ENCODE peak calls at places on chromosomes 13 and 19, in five cellular contexts. T, W, K, A and F are unnamed samples.

GRCh38 chr19:17294051-17294891 is 9.0 kb downstream of the ABHD8 start:
- DNase-seq in T (no peak), W (no peak), K (no peak), A (no peak), F (peak)

GRCh38 chr13:59343993-59344780 is 819.5 kb downstream of the DIAPH3 start:
- DNase-seq in T (no peak), W (no peak), K (no peak), A (no peak), F (no peak)

GRCh38 chr19:3196933-3197205 is 11.1 kb downstream of the NCLN start:
- DNase-seq in T (no peak), W (no peak), K (no peak), A (no peak), F (no peak)

GRCh38 chr19:34254552-34255432 is at the start of gene GARRE1:
- DNase-seq in T (peak), W (no peak), K (no peak), A (peak), F (peak)

GRCh38 chr13:34913040-34913439 is 29.0 kb upstream of the NBEA start:
- DNase-seq in T (no peak), W (peak), K (no peak), A (no peak), F (no peak)

GRCh38 chr19:16327911-16328823 is 3.5 kb downstream of the KLF2 start:
- DNase-seq in T (peak), W (no peak), K (peak), A (peak), F (no peak)

GRCh38 chr19:18416778-18417249 is 2.4 kb upstream of the SSBP4 start:
- DNase-seq in T (peak), W (peak), K (peak), A (peak), F (peak)

GRCh38 chr19:16118489-16119033 is 6.9 kb downstream of the RAB8A start:
- DNase-seq in T (no peak), W (no peak), K (no peak), A (no peak), F (no peak)

GRCh38 chr13:95724252-95724651 is 47.3 kb downstream of the DNAJC3 start:
- DNase-seq in T (no peak), W (no peak), K (no peak), A (no peak), F (no peak)

GRCh38 chr13:19864339-19865309 is 1.2 kb upstream of the ZMYM5 start:
- DNase-seq in T (peak), W (peak), K (no peak), A (peak), F (peak)

GRCh38 chr19:2305974-2306806 is 1.8 kb downstream of the LINGO3 start:
- DNase-seq in T (no peak), W (no peak), K (no peak), A (no peak), F (no peak)

GRCh38 chr13:70987043-70987442 is 878.8 kb upstream of the KLHL1 start:
- DNase-seq in T (no peak), W (no peak), K (no peak), A (no peak), F (no peak)

GRCh38 chr13:94454906-94455305 is 24.6 kb downstream of the DCT start:
- DNase-seq in T (no peak), W (peak), K (no peak), A (no peak), F (no peak)

GRCh38 chr19:56098731-56099577 is 22.1 kb downstream of the ZNF787 start:
- DNase-seq in T (no peak), W (no peak), K (no peak), A (no peak), F (no peak)

GRCh38 chr13:31827707-31828106 is 88.4 kb downstream of the RXFP2 start:
- DNase-seq in T (no peak), W (no peak), K (no peak), A (no peak), F (no peak)

GRCh38 chr13:27138457-27139093 is 33.0 kb downstream of the USP12 start:
- DNase-seq in T (no peak), W (no peak), K (no peak), A (no peak), F (peak)

GRCh38 chr19:633786-634639 is 676 bp upstream of the POLRMT start:
- DNase-seq in T (no peak), W (no peak), K (no peak), A (no peak), F (peak)

GRCh38 chr13:49681837-49682236 is 9.4 kb downstream of the EBPL start:
- DNase-seq in T (no peak), W (peak), K (no peak), A (no peak), F (no peak)

GRCh38 chr13:29454931-29455481 is 140.5 kb downstream of the SLC7A1 start:
- DNase-seq in T (no peak), W (peak), K (no peak), A (no peak), F (peak)

GRCh38 chr19:38374332-38375097 is at the start of gene PSMD8:
- DNase-seq in T (peak), W (peak), K (peak), A (peak), F (peak)

GRCh38 chr19:45255611-45256157 is 4.6 kb downstream of the MARK4 start:
- DNase-seq in T (no peak), W (no peak), K (no peak), A (no peak), F (no peak)